ENCODE peak calls at places on chromosomes 4 and X, in six cellular contexts. One of them, this sample, is unnamed.

GRCh38 chrX:65522739-65523372 is 11.7 kb downstream of the LAS1L start:
- DNase-seq in cardiac muscle cell: peak
- DNase-seq in fibroblast of gingiva: peak
- DNase-seq in EH: peak
- DNase-seq in fibroblast of mammary gland: peak
- DNase-seq in OCI-M1: no peak
- DNase-seq in this sample: peak

GRCh38 chr4:35511851-35512250 is 732.5 kb downstream of the ARAP2 start:
- DNase-seq in cardiac muscle cell: no peak
- DNase-seq in fibroblast of gingiva: no peak
- DNase-seq in EH: no peak
- DNase-seq in fibroblast of mammary gland: no peak
- DNase-seq in OCI-M1: no peak
- DNase-seq in this sample: no peak

GRCh38 chr4:97900187-97900586 is 243.1 kb downstream of the STPG2 start:
- DNase-seq in cardiac muscle cell: no peak
- DNase-seq in fibroblast of gingiva: no peak
- DNase-seq in EH: no peak
- DNase-seq in fibroblast of mammary gland: no peak
- DNase-seq in OCI-M1: no peak
- DNase-seq in this sample: no peak

GRCh38 chr4:153538408-153539057 is 72.4 kb downstream of the TMEM131L start:
- DNase-seq in cardiac muscle cell: peak
- DNase-seq in fibroblast of gingiva: peak
- DNase-seq in EH: peak
- DNase-seq in fibroblast of mammary gland: peak
- DNase-seq in OCI-M1: no peak
- DNase-seq in this sample: peak

GRCh38 chr4:152074573-152074972 is 313.8 kb upstream of the GATB start:
- DNase-seq in cardiac muscle cell: no peak
- DNase-seq in fibroblast of gingiva: no peak
- DNase-seq in EH: no peak
- DNase-seq in fibroblast of mammary gland: no peak
- DNase-seq in OCI-M1: no peak
- DNase-seq in this sample: no peak

GRCh38 chrX:104253567-104254441 is 929 bp downstream of the ESX1 start:
- DNase-seq in cardiac muscle cell: peak
- DNase-seq in fibroblast of gingiva: no peak
- DNase-seq in EH: no peak
- DNase-seq in fibroblast of mammary gland: no peak
- DNase-seq in OCI-M1: no peak
- DNase-seq in this sample: no peak

GRCh38 chrX:19334945-19335626 is 8.6 kb upstream of the PDHA1 start:
- DNase-seq in cardiac muscle cell: peak
- DNase-seq in fibroblast of gingiva: no peak
- DNase-seq in EH: peak
- DNase-seq in fibroblast of mammary gland: peak
- DNase-seq in OCI-M1: peak
- DNase-seq in this sample: no peak

GRCh38 chrX:31353095-31353494 is 281.3 kb upstream of the FTHL17 start:
- DNase-seq in cardiac muscle cell: peak
- DNase-seq in fibroblast of gingiva: peak
- DNase-seq in EH: peak
- DNase-seq in fibroblast of mammary gland: peak
- DNase-seq in OCI-M1: no peak
- DNase-seq in this sample: peak

GRCh38 chrX:109704563-109704962 is 28.5 kb downstream of the ACSL4 start:
- DNase-seq in cardiac muscle cell: no peak
- DNase-seq in fibroblast of gingiva: no peak
- DNase-seq in EH: no peak
- DNase-seq in fibroblast of mammary gland: no peak
- DNase-seq in OCI-M1: no peak
- DNase-seq in this sample: no peak

GRCh38 chr4:179583221-179583620 is 2141.0 kb upstream of the AGA start:
- DNase-seq in cardiac muscle cell: no peak
- DNase-seq in fibroblast of gingiva: no peak
- DNase-seq in EH: no peak
- DNase-seq in fibroblast of mammary gland: no peak
- DNase-seq in OCI-M1: no peak
- DNase-seq in this sample: no peak

GRCh38 chr4:140863187-140863586 is 107.0 kb upstream of the TBC1D9 start:
- DNase-seq in cardiac muscle cell: no peak
- DNase-seq in fibroblast of gingiva: no peak
- DNase-seq in EH: no peak
- DNase-seq in fibroblast of mammary gland: no peak
- DNase-seq in OCI-M1: peak
- DNase-seq in this sample: no peak

GRCh38 chr4:6391186-6391851 is 81.1 kb downstream of the PPP2R2C start:
- DNase-seq in cardiac muscle cell: no peak
- DNase-seq in fibroblast of gingiva: no peak
- DNase-seq in EH: no peak
- DNase-seq in fibroblast of mammary gland: no peak
- DNase-seq in OCI-M1: no peak
- DNase-seq in this sample: no peak

GRCh38 chrX:125420809-125421208 is 101.1 kb downstream of the TEX13C start:
- DNase-seq in cardiac muscle cell: no peak
- DNase-seq in fibroblast of gingiva: no peak
- DNase-seq in EH: no peak
- DNase-seq in fibroblast of mammary gland: no peak
- DNase-seq in OCI-M1: no peak
- DNase-seq in this sample: no peak

GRCh38 chr4:10093801-10094552 is 22.6 kb downstream of the WDR1 start:
- DNase-seq in cardiac muscle cell: peak
- DNase-seq in fibroblast of gingiva: no peak
- DNase-seq in EH: peak
- DNase-seq in fibroblast of mammary gland: peak
- DNase-seq in OCI-M1: peak
- DNase-seq in this sample: peak

GRCh38 chrX:124212622-124213021 is 119.8 kb upstream of the TEX13D start:
- DNase-seq in cardiac muscle cell: no peak
- DNase-seq in fibroblast of gingiva: no peak
- DNase-seq in EH: no peak
- DNase-seq in fibroblast of mammary gland: no peak
- DNase-seq in OCI-M1: peak
- DNase-seq in this sample: peak

GRCh38 chrX:27463187-27463586 is at the start of gene PPP4R3C:
- DNase-seq in cardiac muscle cell: no peak
- DNase-seq in fibroblast of gingiva: no peak
- DNase-seq in EH: no peak
- DNase-seq in fibroblast of mammary gland: no peak
- DNase-seq in OCI-M1: no peak
- DNase-seq in this sample: no peak

GRCh38 chr4:27276322-27277073 is 415.9 kb downstream of the STIM2 start:
- DNase-seq in cardiac muscle cell: no peak
- DNase-seq in fibroblast of gingiva: no peak
- DNase-seq in EH: peak
- DNase-seq in fibroblast of mammary gland: no peak
- DNase-seq in OCI-M1: no peak
- DNase-seq in this sample: no peak

GRCh38 chr4:24256547-24256946 is 327.8 kb downstream of the DHX15 start:
- DNase-seq in cardiac muscle cell: no peak
- DNase-seq in fibroblast of gingiva: no peak
- DNase-seq in EH: no peak
- DNase-seq in fibroblast of mammary gland: no peak
- DNase-seq in OCI-M1: no peak
- DNase-seq in this sample: no peak